ENCODE peak calls at places on chromosomes 16 and 17, in seven cellular contexts. I, W, E, V, D, O and H are unnamed samples.

GRCh38 chr17:62882878-62883277 is 74.8 kb upstream of the MARCHF10 start:
- DNase-seq in I (no peak), W (no peak), E (no peak), V (no peak), D (no peak), O (no peak), H (no peak)

GRCh38 chr17:9367186-9367585 is 208.4 kb downstream of the STX8 start:
- DNase-seq in I (no peak), W (no peak), E (no peak), V (no peak), D (no peak), O (no peak), H (no peak)

GRCh38 chr16:68298907-68299515 is 11.7 kb downstream of the SLC7A6OS start:
- DNase-seq in I (no peak), W (peak), E (no peak), V (no peak), D (no peak), O (no peak), H (peak)

GRCh38 chr17:74194682-74195081 is 8.8 kb upstream of the RPL38 start:
- DNase-seq in I (no peak), W (no peak), E (no peak), V (no peak), D (no peak), O (no peak), H (no peak)

GRCh38 chr16:6735631-6736030 is 597.0 kb upstream of the RBFOX1 start:
- DNase-seq in I (no peak), W (no peak), E (no peak), V (no peak), D (no peak), O (no peak), H (no peak)

GRCh38 chr17:61880589-61881102 is 17.3 kb upstream of the BRIP1 start:
- DNase-seq in I (no peak), W (no peak), E (no peak), V (no peak), D (no peak), O (no peak), H (no peak)

GRCh38 chr16:29900102-29900887 is at the start of gene ASPHD1:
- DNase-seq in I (peak), W (peak), E (peak), V (peak), D (no peak), O (peak), H (peak)

GRCh38 chr16:23754594-23755483 is at the start of gene CHP2:
- DNase-seq in I (no peak), W (no peak), E (no peak), V (peak), D (no peak), O (peak), H (no peak)

GRCh38 chr16:50384500-50385122 is 15.8 kb upstream of the BRD7 start:
- DNase-seq in I (no peak), W (no peak), E (no peak), V (no peak), D (no peak), O (no peak), H (no peak)

GRCh38 chr17:65158081-65158480 is 20.9 kb downstream of the RGS9 start:
- DNase-seq in I (no peak), W (no peak), E (no peak), V (no peak), D (no peak), O (no peak), H (no peak)

GRCh38 chr17:67246648-67247415 is 1.8 kb upstream of the HELZ start:
- DNase-seq in I (peak), W (peak), E (peak), V (no peak), D (peak), O (peak), H (no peak)

GRCh38 chr17:34667656-34668055 is 88.3 kb downstream of the TMEM132E start:
- DNase-seq in I (no peak), W (no peak), E (no peak), V (no peak), D (no peak), O (no peak), H (no peak)

GRCh38 chr17:77875051-77875780 is 83.3 kb upstream of the TNRC6C start:
- DNase-seq in I (no peak), W (no peak), E (no peak), V (no peak), D (no peak), O (no peak), H (peak)

DNA sequence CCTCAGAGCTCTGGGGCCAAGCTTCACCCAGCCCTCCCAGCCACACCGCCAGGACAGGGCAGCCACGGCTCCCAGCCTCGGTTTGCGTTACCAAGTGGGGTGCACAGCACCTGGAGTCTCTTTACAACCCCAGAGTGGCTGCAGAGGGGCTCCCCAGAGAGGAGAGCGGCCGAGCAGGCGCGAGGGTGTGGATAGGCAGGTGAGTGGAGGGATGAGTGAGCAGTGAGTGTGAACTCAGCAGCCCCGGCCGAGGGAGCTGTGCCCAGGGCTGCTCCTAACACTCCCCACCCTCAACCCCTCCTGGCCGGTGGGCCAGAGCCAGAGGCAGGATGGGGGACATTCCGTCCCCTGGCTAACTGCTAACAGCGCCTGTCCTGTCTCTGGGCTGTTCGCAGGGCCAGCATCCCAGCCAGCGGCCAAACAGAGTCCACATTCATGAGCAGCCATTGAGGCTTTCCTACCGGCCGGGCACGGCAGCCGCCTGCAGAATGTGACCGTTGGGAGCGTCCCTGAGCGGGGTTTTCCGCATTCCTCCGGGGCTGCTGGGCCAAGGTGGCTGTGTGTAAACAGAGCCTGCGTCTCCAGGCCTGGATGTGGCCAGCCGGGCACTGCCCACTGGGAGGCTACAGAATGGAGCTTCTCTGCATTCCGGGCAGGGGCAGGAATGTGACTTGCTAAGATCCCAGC is 5.3 kb downstream of the ZNF469 start:
- DNase-seq in I (no peak), W (peak), E (no peak), V (no peak), D (no peak), O (no peak), H (peak)
- TF ChIP-seq JUND in I (no peak), W (no peak), E (no peak), V (no peak), D (no peak), O (no peak), H (no peak)

GRCh38 chr17:47189732-47190621 is 882 bp upstream of the CDC27 start:
- DNase-seq in I (no peak), W (no peak), E (no peak), V (no peak), D (no peak), O (no peak), H (no peak)

GRCh38 chr17:47190770-47191169 is 1.7 kb upstream of the CDC27 start:
- DNase-seq in I (no peak), W (no peak), E (no peak), V (no peak), D (no peak), O (no peak), H (no peak)

GRCh38 chr17:47188799-47189731 is at the start of gene CDC27:
- DNase-seq in I (peak), W (peak), E (peak), V (peak), D (peak), O (peak), H (peak)

GRCh38 chr17:47193931-47194481 is 4.9 kb upstream of the CDC27 start:
- DNase-seq in I (no peak), W (no peak), E (no peak), V (no peak), D (no peak), O (no peak), H (no peak)

GRCh38 chr17:47192549-47192948 is 3.5 kb upstream of the CDC27 start:
- DNase-seq in I (no peak), W (no peak), E (no peak), V (no peak), D (peak), O (no peak), H (no peak)
- TF ChIP-seq JUND in I (no peak), W (no peak), E (no peak), V (no peak), D (no peak), O (no peak), H (no peak)

GRCh38 chr17:59093145-59093701 is 13.5 kb downstream of the TRIM37 start:
- DNase-seq in I (no peak), W (no peak), E (no peak), V (no peak), D (no peak), O (no peak), H (no peak)

GRCh38 chr17:59097876-59098275 is 8.8 kb downstream of the TRIM37 start:
- DNase-seq in I (no peak), W (no peak), E (no peak), V (no peak), D (no peak), O (no peak), H (no peak)

GRCh38 chr17:59094921-59095530 is 11.7 kb downstream of the TRIM37 start:
- DNase-seq in I (no peak), W (no peak), E (no peak), V (no peak), D (no peak), O (no peak), H (peak)

GRCh38 chr17:59093702-59094231 is 12.9 kb downstream of the TRIM37 start:
- DNase-seq in I (no peak), W (peak), E (no peak), V (no peak), D (no peak), O (no peak), H (peak)
- TF ChIP-seq JUND in I (no peak), W (no peak), E (no peak), V (peak), D (no peak), O (no peak), H (no peak)

DNA sequence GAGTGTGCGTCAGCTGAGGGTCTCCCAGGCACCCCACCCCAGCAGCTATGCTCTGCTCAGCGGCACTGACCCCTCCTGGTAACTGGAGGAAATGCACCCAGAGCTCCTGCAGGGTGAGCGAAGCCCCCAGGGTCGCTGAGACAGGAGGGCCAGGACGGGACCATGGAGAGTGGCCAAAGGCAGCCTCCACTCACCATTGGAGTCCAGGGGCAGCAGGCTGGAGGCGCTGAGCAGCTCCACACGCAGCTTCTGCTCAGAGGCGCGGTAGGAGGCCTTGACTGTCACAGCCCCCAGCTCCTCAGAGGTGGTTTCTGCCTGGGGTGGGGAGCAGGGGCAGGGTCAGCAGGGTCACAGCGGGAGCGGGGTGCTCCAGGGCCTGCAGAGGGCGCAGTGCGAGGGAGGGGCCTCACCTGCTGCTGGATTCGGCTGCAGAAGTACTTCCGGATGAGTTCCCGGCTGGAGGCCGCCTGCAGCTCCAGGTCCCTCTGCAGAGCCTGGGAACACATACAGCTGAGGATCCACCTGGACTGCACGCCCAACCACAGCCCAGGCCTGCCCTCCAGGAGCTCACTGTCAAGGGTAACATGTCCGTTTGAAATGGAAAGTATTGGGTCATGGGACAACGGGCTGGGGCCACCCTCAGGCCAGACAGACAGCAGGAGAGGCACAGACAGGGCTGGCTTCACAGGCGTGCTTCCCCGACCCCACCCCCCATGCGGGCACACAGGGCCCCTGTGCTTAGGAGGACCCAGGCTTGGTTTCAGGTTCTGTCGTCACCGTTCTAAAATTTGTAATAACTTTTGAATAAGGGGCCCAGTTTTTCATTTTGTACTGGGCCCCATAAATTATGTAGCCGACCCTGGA is 13.8 kb downstream of the UNC13D start:
- DNase-seq in I (no peak), W (no peak), E (peak), V (peak), D (no peak), O (no peak), H (no peak)
- TF ChIP-seq JUND in I (no peak), W (no peak), E (no peak), V (no peak), D (no peak), O (no peak), H (no peak)

GRCh38 chr17:81510798-81511549 is 1.6 kb downstream of the ACTG1 start:
- DNase-seq in I (no peak), W (no peak), E (no peak), V (no peak), D (no peak), O (no peak), H (no peak)
- TF ChIP-seq JUND in I (no peak), W (no peak), E (no peak), V (no peak), D (no peak), O (no peak), H (no peak)

GRCh38 chr16:9800180-9800738 is 382.0 kb downstream of the GRIN2A start:
- DNase-seq in I (no peak), W (no peak), E (no peak), V (no peak), D (no peak), O (no peak), H (no peak)
- TF ChIP-seq JUND in I (no peak), W (no peak), E (no peak), V (no peak), D (no peak), O (no peak), H (no peak)

DNA sequence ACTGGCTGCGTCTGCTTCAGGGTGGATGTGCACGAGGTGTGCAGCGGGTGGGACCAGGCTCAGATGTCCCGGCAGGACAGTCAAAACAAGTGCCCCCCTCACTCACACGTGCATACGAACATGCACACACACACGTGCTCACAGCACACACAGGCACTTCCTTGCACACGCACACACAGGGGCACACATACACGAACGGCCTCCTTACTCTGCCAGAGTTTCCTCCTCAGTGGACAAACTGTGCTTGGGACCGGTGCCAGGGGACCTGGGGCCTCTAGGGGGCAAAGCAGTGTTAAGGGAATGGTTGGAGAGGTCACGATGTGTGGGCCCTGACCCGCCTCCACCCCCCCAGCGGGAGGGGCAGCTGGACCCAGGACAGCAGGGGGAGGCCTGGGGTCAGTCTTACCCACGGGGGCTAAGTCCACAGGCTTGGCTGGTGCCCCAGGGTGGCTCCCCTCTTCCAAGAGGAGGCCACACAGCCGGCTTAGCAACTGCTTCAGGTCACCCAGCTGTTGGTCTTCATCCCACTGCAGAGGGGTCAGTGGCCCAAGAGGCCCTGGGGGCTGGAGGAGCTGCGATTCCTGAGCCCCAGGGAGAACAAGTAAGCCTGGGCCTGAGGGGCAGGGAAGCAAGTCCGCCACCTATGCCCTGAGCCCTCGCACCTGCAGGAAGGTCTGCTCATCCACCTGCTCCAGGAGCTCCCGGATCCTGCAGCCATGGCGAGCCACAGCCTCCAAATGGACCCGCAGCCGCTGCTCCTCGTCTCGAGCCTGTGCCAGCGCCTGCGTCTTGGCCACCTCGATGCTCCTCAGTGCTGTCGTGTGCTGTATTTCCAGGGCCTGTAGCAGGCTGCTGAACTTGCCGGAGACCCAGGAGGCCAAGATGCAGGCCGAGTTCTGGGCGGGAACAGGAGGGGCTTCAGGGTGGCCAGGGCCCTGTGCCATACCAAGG is 4.9 kb downstream of the TRIM65 start:
- DNase-seq in I (no peak), W (peak), E (no peak), V (no peak), D (no peak), O (no peak), H (no peak)
- TF ChIP-seq JUND in I (no peak), W (no peak), E (no peak), V (no peak), D (no peak), O (no peak), H (no peak)

DNA sequence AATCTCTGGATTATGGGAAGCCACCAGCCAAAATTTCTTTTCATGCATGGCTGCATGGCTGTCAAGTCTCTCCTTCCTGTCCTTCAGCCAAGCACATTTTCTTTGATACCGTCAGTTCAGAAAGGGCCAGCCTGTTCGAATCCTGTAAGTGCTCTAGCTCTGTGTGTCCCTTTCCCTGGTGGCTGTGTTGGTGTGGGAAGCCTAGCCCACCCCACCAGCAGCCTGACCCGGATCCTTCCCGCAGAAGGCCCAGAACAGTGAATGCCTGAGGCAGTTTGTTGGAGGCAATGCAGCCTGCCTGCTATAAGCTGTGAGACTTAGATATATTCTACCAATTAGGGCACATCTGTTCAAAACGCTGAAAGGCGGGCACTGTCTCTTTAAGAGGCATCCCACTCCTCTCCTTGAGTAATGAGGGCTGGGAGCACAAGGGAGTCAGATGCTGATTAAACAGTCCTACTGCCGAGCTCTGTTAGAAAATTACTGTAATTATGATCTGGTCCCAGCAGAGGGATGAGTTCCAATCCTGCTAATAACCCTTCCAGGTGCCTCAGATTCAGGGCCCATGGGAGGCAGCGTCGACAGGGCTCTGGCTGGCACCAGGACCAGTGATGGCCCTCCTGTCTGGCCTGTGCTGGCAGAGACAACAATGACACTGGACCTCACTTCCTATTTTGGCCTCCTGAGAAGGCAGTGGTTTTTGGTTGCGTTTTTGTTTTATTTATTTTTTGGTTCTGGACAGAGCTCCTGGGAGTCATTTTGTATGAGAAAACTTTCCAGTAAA is 18.5 kb downstream of the SNX11 start:
- DNase-seq in I (no peak), W (no peak), E (no peak), V (peak), D (no peak), O (no peak), H (no peak)
- TF ChIP-seq JUND in I (no peak), W (no peak), E (no peak), V (no peak), D (no peak), O (no peak), H (no peak)